ENCODE peak calls at places on chromosomes 12 and 14, in six cellular contexts. C, D, S, G, J and P are unnamed samples.

GRCh38 chr14:96056509-96057422 is 17.6 kb downstream of the C14orf132 start:
- DNase-seq in J (peak), S (no peak), C (no peak), G (no peak), D (no peak), P (no peak)

GRCh38 chr14:70685480-70686197 is 43.9 kb downstream of the TTC9 start:
- DNase-seq in S (no peak), D (no peak), C (no peak), J (no peak), G (no peak), P (no peak)

GRCh38 chr12:53949631-53950440 is 4.9 kb upstream of the HOXC12 start:
- DNase-seq in G (no peak), J (peak), S (no peak), D (no peak), C (peak), P (peak)

GRCh38 chr14:22753586-22753985 is 12.9 kb upstream of the OXA1L start:
- DNase-seq in G (no peak), S (no peak), J (peak), C (no peak), D (no peak), P (no peak)

GRCh38 chr12:116779597-116779996 is 41.5 kb downstream of the RNFT2 start:
- DNase-seq in J (no peak), C (no peak), G (no peak), S (no peak), D (no peak), P (no peak)

GRCh38 chr12:118189761-118190181 is 53.8 kb downstream of the PEBP1 start:
- DNase-seq in C (no peak), J (no peak), D (no peak), G (no peak), S (peak), P (no peak)

GRCh38 chr12:105939181-105939721 is 199.5 kb downstream of the NUAK1 start:
- DNase-seq in S (no peak), C (no peak), J (no peak), G (no peak), D (no peak), P (no peak)

GRCh38 chr12:95970905-95971304 is 25.2 kb downstream of the HAL start:
- DNase-seq in S (no peak), G (no peak), C (no peak), D (no peak), J (no peak), P (no peak)

GRCh38 chr14:71730471-71730870 is 201.8 kb upstream of the RGS6 start:
- DNase-seq in D (no peak), S (no peak), G (no peak), C (no peak), J (no peak), P (no peak)

GRCh38 chr12:47360771-47361388 is 281.1 kb upstream of the AMIGO2 start:
- DNase-seq in J (no peak), C (peak), S (peak), D (no peak), G (no peak), P (peak)

GRCh38 chr12:89373772-89374572 is 21.7 kb upstream of the DUSP6 start:
- DNase-seq in S (peak), D (no peak), C (no peak), J (no peak), G (no peak), P (peak)

GRCh38 chr14:51119411-51120051 is 24.6 kb upstream of the TRIM9 start:
- DNase-seq in G (no peak), J (no peak), D (no peak), C (no peak), S (no peak), P (no peak)

GRCh38 chr12:75487310-75487709 is 6.8 kb downstream of the GLIPR1 start:
- DNase-seq in S (no peak), G (no peak), C (no peak), D (no peak), J (no peak), P (no peak)

GRCh38 chr12:113766133-113766879 is 199.8 kb downstream of the RBM19 start:
- DNase-seq in J (peak), G (no peak), D (peak), S (no peak), C (no peak), P (no peak)

GRCh38 chr12:132445884-132446471 is 44.0 kb upstream of the FBRSL1 start:
- DNase-seq in S (peak), J (no peak), G (no peak), D (peak), C (peak), P (peak)

GRCh38 chr14:68896132-68896531 is 83.0 kb downstream of the ACTN1 start:
- DNase-seq in G (no peak), C (peak), D (no peak), J (no peak), S (peak), P (no peak)

GRCh38 chr14:94761348-94761998 is 8.4 kb downstream of the GSC start:
- DNase-seq in C (no peak), G (no peak), J (no peak), D (no peak), S (no peak), P (no peak)

GRCh38 chr12:94271351-94271750 is 123.0 kb downstream of the PLXNC1 start:
- DNase-seq in C (no peak), G (no peak), J (no peak), D (no peak), S (no peak), P (no peak)

GRCh38 chr12:47753021-47754001 is 5.4 kb downstream of the RAPGEF3 start:
- DNase-seq in J (no peak), D (no peak), C (no peak), S (peak), G (no peak), P (peak)

GRCh38 chr12:50219544-50219943 is 52.4 kb upstream of the CERS5 start:
- DNase-seq in J (no peak), D (no peak), C (no peak), S (no peak), G (no peak), P (no peak)

GRCh38 chr14:67553547-67553946 is 20.5 kb downstream of the PLEKHH1 start:
- DNase-seq in C (no peak), S (no peak), J (no peak), D (no peak), G (no peak), P (no peak)

GRCh38 chr12:38016606-38017005 is 300.0 kb upstream of the ALG10B start:
- DNase-seq in G (no peak), J (no peak), C (no peak), D (no peak), S (no peak), P (no peak)

GRCh38 chr12:107670999-107671643 is 14.5 kb upstream of the PWP1 start:
- DNase-seq in D (no peak), J (peak), S (peak), C (peak), G (no peak), P (peak)

GRCh38 chr12:124827588-124828184 is 36.0 kb downstream of the SCARB1 start:
- DNase-seq in S (no peak), C (no peak), G (peak), J (no peak), D (peak), P (no peak)

GRCh38 chr12:108691995-108692808 is 39.1 kb downstream of the CORO1C start:
- DNase-seq in S (peak), J (no peak), G (no peak), C (peak), D (no peak), P (peak)

GRCh38 chr14:65222434-65222833 is 120.1 kb upstream of the MAX start:
- DNase-seq in G (no peak), J (no peak), D (no peak), S (peak), C (peak), P (peak)

GRCh38 chr12:46354111-46354798 is 18.3 kb downstream of the SLC38A2 start:
- DNase-seq in C (no peak), G (no peak), D (no peak), S (peak), J (no peak), P (no peak)

GRCh38 chr14:21203470-21204166 is 47.8 kb upstream of the OR5AU1 start:
- DNase-seq in J (peak), G (no peak), S (no peak), C (no peak), D (no peak), P (no peak)

GRCh38 chr14:66117600-66117999 is 368.6 kb upstream of the CCDC196 start:
- DNase-seq in C (no peak), D (peak), S (peak), G (no peak), J (no peak), P (no peak)

GRCh38 chr12:3872800-3873636 is at the start of gene PARP11:
- DNase-seq in J (peak), C (peak), G (peak), D (peak), S (peak), P (peak)

GRCh38 chr14:69038449-69039286 is 59.6 kb upstream of the ACTN1 start:
- DNase-seq in D (peak), J (no peak), G (no peak), C (peak), S (peak), P (no peak)

GRCh38 chr12:43540474-43540873 is 11.5 kb downstream of the ADAMTS20 start:
- DNase-seq in D (no peak), S (no peak), C (no peak), J (no peak), G (no peak), P (no peak)

GRCh38 chr12:57893460-57894353 is 47.2 kb upstream of the CTDSP2 start:
- DNase-seq in C (peak), J (peak), D (no peak), G (no peak), S (peak), P (peak)
- TF ChIP-seq MYC in C (no peak), J (no peak), D (no peak), G (no peak), S (no peak), P (no peak)

GRCh38 chr12:122965851-122966742 is at the start of gene ABCB9:
- DNase-seq in C (peak), S (peak), G (no peak), J (peak), D (peak), P (peak)
- TF ChIP-seq CTCF in C (no peak), S (no peak), G (no peak), J (peak), D (no peak), P (no peak)

GRCh38 chr14:101927859-101928258 is 36.5 kb upstream of the DYNC1H1 start:
- DNase-seq in J (no peak), G (no peak), C (peak), S (no peak), D (no peak), P (peak)
- TF ChIP-seq MAX in J (no peak), G (no peak), C (no peak), S (no peak), D (no peak), P (peak)

GRCh38 chr12:99911076-99911475 is 73.7 kb downstream of the ANKS1B start:
- DNase-seq in J (peak), C (no peak), D (peak), G (no peak), S (no peak), P (no peak)
- TF ChIP-seq MYC in J (no peak), C (no peak), D (no peak), G (no peak), S (no peak), P (no peak)

GRCh38 chr14:60183138-60183537 is 17.9 kb upstream of the DHRS7 start:
- DNase-seq in S (no peak), G (no peak), D (no peak), J (no peak), C (no peak), P (no peak)

GRCh38 chr14:60183724-60184596 is 18.8 kb upstream of the DHRS7 start:
- DNase-seq in J (peak), S (peak), G (no peak), C (peak), D (peak), P (peak)

GRCh38 chr14:60188696-60189095 is 23.5 kb upstream of the DHRS7 start:
- DNase-seq in D (no peak), G (no peak), S (no peak), J (no peak), C (no peak), P (no peak)

GRCh38 chr14:60188115-60188514 is 22.9 kb upstream of the DHRS7 start:
- DNase-seq in G (no peak), C (peak), S (no peak), D (no peak), J (no peak), P (peak)

GRCh38 chr14:60184597-60185555 is 19.7 kb upstream of the DHRS7 start:
- DNase-seq in G (no peak), D (no peak), C (peak), J (no peak), S (no peak), P (peak)
- TF ChIP-seq CTCF in G (no peak), D (peak), C (no peak), J (no peak), S (no peak), P (no peak)

GRCh38 chr14:104561124-104561531 is 18.4 kb upstream of the C14orf180 start:
- DNase-seq in C (no peak), S (no peak), J (no peak), G (no peak), D (no peak), P (no peak)
- TF ChIP-seq MAX in C (no peak), S (no peak), J (no peak), G (no peak), D (no peak), P (no peak)

DNA sequence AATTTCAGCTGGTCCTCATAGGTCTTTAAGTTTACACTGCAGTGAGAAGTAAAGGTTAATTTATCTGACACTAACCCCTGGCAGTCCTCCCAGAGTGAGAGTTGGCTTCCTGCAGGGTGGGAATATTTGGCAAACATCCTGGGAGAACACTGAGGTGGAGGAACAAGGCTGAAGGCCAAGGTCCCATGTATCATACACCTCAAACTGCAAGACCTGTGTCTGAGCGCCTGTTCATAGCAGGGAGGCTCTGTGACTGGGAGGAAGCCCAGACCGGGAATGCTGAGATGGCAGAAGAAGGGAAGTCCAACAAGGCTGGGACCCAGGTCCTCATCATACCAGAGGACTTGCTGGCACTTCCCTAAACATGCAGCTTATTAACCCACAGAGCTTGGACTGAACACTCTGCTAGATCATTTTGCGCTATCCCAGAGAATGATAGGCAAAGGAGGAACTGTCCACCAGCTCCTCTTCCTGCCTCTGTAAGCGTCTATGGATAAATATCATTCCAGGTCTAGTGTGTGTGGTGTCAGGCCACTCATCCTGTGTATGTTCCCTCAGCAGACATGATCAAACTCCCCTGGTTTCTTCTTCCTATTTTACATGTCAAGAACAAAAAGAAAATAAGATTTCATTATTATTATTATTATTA is 199.6 kb upstream of the CNOT2 start:
- DNase-seq in G (no peak), J (no peak), S (no peak), C (no peak), D (no peak), P (no peak)
- TF ChIP-seq MYC in G (no peak), J (no peak), S (no peak), C (no peak), D (no peak), P (no peak)